ENCODE peak calls at places on chromosomes 2 and 18, in six cellular contexts. G is SK-N-SH, O is K562, S is HepG2, E is H1, I is GM12878. N is an unnamed sample.

GRCh38 chr2:96092896-96093295 is 23.5 kb downstream of the ADRA2B start:
- DNase-seq in O (no peak), I (no peak), E (no peak), S (no peak), G (no peak), N (no peak)

GRCh38 chr18:62524443-62525200 is 1.8 kb downstream of the ZCCHC2 start:
- DNase-seq in S (no peak), E (peak; percentile 80), G (peak; percentile 74), O (peak; percentile 22), I (no peak), N (no peak)

GRCh38 chr2:33782395-33783239 is 183.5 kb upstream of the FAM98A start:
- DNase-seq in I (no peak), E (no peak), O (no peak), G (no peak), S (no peak), N (no peak)

GRCh38 chr18:74142251-74142650 is 5.4 kb downstream of the FBXO15 start:
- DNase-seq in G (no peak), O (no peak), E (no peak), I (no peak), S (no peak), N (no peak)

GRCh38 chr18:72849671-72850070 is 18.1 kb downstream of the NETO1 start:
- DNase-seq in O (no peak), I (no peak), E (no peak), G (no peak), S (no peak), N (no peak)

GRCh38 chr2:105852066-105852465 is 107.4 kb downstream of the NCK2 start:
- DNase-seq in O (no peak), G (peak; percentile 0), E (no peak), I (no peak), S (no peak), N (no peak)

GRCh38 chr2:205706769-205707375 is 24.6 kb downstream of the NRP2 start:
- DNase-seq in I (peak; percentile 84), S (no peak), O (no peak), G (no peak), E (no peak), N (no peak)

GRCh38 chr2:191869178-191869577 is 22.3 kb upstream of the CAVIN2 start:
- DNase-seq in O (peak; percentile 18), S (peak; percentile 67), I (peak; percentile 7), G (no peak), E (peak; percentile 76), N (peak; percentile 57)

GRCh38 chr18:36993068-36993467 is 164.1 kb downstream of the KIAA1328 start:
- DNase-seq in G (no peak), I (no peak), O (no peak), E (no peak), S (no peak), N (no peak)

GRCh38 chr2:109699646-109700045 is 85.5 kb downstream of the SOWAHC start:
- DNase-seq in O (no peak), E (no peak), I (no peak), S (no peak), G (no peak), N (no peak)

GRCh38 chr2:85444629-85445028 is 26.1 kb downstream of the SH2D6 start:
- DNase-seq in E (no peak), I (no peak), G (no peak), O (no peak), S (no peak), N (no peak)

GRCh38 chr2:133919285-133919684 is 334.6 kb upstream of the MGAT5 start:
- DNase-seq in S (no peak), G (no peak), O (no peak), E (no peak), I (no peak), N (no peak)

GRCh38 chr2:109157563-109158105 is 28.6 kb downstream of the SH3RF3 start:
- DNase-seq in I (no peak), G (no peak), E (no peak), O (no peak), S (no peak), N (no peak)

GRCh38 chr2:98588880-98589425 is 19.4 kb downstream of the COA5 start:
- DNase-seq in O (no peak), S (no peak), E (no peak), G (no peak), I (no peak), N (no peak)

GRCh38 chr18:57784816-57785144 is 18.3 kb downstream of the ATP8B1 start:
- DNase-seq in G (no peak), O (no peak), I (no peak), S (no peak), E (no peak), N (no peak)

GRCh38 chr2:6506311-6507258 is 359.1 kb downstream of the CMPK2 start:
- DNase-seq in I (no peak), G (no peak), S (no peak), E (no peak), O (no peak), N (peak; percentile 12)

GRCh38 chr2:119156105-119156890 is 2.3 kb downstream of the C1QL2 start:
- DNase-seq in O (no peak), S (no peak), I (no peak), E (peak; percentile 77), G (peak; percentile 33), N (no peak)

GRCh38 chr18:69397096-69397495 is 3.6 kb upstream of the DOK6 start:
- DNase-seq in E (no peak), S (no peak), I (no peak), G (no peak), O (no peak), N (peak; percentile 6)

GRCh38 chr2:170817999-170818293 is 1.3 kb downstream of the GAD1 start:
- DNase-seq in G (peak; percentile 48), O (no peak), I (no peak), E (peak; percentile 80), S (no peak), N (no peak)

GRCh38 chr2:108268001-108268400 is 20.7 kb upstream of the SULT1C2 start:
- DNase-seq in E (no peak), G (no peak), S (no peak), O (no peak), I (no peak), N (no peak)

GRCh38 chr18:78638889-78639596 is 340.6 kb upstream of the SALL3 start:
- DNase-seq in I (no peak), O (no peak), G (no peak), S (no peak), E (no peak), N (no peak)

GRCh38 chr18:11809895-11810294 is 41.3 kb upstream of the CHMP1B start:
- DNase-seq in S (no peak), G (no peak), O (no peak), I (no peak), E (no peak), N (no peak)

GRCh38 chr18:72935744-72936143 is 68.0 kb upstream of the NETO1 start:
- DNase-seq in O (no peak), G (no peak), S (no peak), I (no peak), E (no peak), N (no peak)

GRCh38 chr2:68687018-68687417 is 43.6 kb downstream of the PROKR1 start:
- DNase-seq in S (no peak), E (no peak), O (no peak), I (no peak), G (no peak), N (no peak)
- TF ChIP-seq POLR2AphosphoS5 in S (no peak), E (no peak), O (no peak), I (no peak), G (no peak), N (no peak)

GRCh38 chr2:172427990-172428840 is 829 bp downstream of the ITGA6 start:
- DNase-seq in S (peak; percentile 74), E (peak; percentile 66), O (peak; percentile 30), G (peak; percentile 74), I (no peak), N (no peak)
- TF ChIP-seq CTCF in S (peak; percentile 54), E (no peak), O (no peak), G (peak; percentile 30), I (no peak), N (no peak)

DNA sequence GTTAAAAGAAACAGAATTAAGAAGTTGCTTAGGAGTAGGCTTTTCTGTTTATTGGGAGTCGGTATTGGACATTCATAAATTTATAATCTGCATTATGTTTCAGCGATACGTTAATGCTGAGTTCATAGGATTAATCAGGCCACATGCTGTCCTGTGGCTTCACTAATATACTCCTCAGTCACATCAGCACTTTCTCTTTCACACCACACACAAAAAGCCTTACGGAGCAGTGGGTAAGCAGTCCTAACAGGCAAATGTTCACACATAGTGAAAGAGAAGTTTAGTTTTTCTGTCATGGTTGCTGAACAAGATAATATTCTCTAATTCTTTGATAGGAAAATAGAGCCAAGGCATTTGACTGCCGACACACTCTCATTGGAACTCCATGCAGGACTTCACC is 411.7 kb upstream of the RAB12 start:
- DNase-seq in O (no peak), G (no peak), E (no peak), I (no peak), S (no peak), N (no peak)
- TF ChIP-seq JUND in O (no peak), G (no peak), E (no peak), I (no peak), S (no peak), N (no peak)

DNA sequence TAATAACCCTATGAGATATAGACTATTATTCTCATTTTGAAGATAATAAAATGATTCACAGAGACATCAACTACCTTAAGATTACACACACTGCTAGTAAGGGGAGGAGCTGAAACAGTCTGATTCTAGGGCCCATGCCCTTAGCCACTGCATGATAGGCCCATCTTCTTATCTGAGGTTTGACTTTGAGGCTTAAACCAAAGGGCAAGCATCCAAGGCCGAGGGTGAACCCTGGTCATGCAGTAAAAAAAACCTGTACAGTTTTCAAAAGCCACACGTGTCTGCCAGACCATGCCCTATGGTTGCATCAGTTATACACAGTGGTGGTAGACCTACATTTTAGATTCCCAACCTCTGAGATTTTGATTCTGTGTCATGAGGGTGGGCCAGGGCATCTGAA is 44.8 kb downstream of the POLE4 start:
- DNase-seq in I (no peak), E (no peak), O (no peak), G (no peak), S (peak; percentile 34), N (no peak)
- TF ChIP-seq POLR2AphosphoS5 in I (no peak), E (no peak), O (no peak), G (no peak), S (no peak), N (no peak)

DNA sequence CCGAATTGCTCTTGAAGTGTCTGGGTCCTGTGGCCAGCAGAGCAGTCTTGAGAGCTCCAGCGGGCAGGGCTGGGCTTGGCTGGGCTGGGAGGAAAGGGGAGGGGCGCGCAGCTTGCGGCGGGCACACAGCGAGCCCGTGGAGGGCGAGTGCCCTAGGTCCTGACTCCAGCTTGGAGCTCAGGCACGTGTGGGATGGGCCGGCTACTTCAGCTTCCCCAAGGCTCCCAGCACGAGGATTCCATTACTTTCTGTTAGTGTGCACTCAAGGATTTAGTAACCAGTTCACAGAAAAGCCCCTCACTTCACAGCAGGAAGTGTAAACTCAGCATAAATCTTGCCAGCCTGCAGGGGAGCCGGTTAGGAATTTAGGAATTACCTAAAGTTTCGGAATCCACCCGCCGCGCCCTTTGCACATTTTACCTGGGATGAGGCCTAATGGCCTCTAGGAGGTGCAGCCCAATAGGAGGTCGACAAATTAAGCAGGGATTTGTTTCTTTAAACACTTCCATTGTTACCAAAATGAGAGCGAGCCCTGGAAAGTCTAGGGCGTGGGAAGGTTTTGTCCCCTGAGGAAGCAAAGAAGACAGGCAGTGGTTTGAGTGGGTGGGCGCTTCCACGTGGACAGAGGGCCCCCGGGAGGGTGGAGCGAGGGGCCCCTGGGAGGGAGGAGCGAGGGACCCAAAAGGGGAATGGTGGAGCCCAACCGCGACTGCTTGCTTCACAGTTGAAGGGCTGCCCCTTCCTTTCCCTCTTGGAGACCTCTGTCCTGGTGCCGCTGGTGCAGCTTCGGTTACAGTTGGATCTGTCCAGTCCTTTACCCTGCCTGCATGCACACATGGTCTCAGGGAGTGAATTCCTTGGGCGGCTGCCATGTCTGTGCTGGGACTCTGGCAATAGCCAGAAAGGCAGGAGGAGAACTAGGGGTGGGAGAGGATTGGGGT is 93.3 kb downstream of the CTAGE1 start:
- DNase-seq in O (no peak), E (peak; percentile 67), S (no peak), I (no peak), G (no peak), N (no peak)
- TF ChIP-seq CTCF in O (peak; percentile 37), E (peak; percentile 30), S (no peak), I (no peak), G (no peak), N (no peak)

N was measured in HCT116.